ENCODE peak calls at places on chromosomes 16 and 17, in eight cellular contexts. One of them, this sample, is unnamed.

GRCh38 chr17:48440660-48441059 is 10.6 kb upstream of the SKAP1 start:
- DNase-seq in transverse colon: no peak
- DNase-seq in CD8-positive, alpha-beta memory T cell: no peak
- DNase-seq in cardiac muscle cell: no peak
- DNase-seq in pancreas: no peak
- DNase-seq in BJ: no peak
- DNase-seq in colonic mucosa: no peak
- DNase-seq in adipocyte: no peak
- DNase-seq in this sample: no peak

GRCh38 chr17:45640141-45640850 is 143.8 kb upstream of the CRHR1 start:
- DNase-seq in pancreas: peak; percentile 48
- DNase-seq in CD8-positive, alpha-beta memory T cell: peak; percentile 64
- DNase-seq in colonic mucosa: peak; percentile 62
- DNase-seq in transverse colon: peak; percentile 68
- DNase-seq in BJ: no peak
- DNase-seq in cardiac muscle cell: peak; percentile 89
- DNase-seq in adipocyte: peak; percentile 88
- DNase-seq in this sample: peak; percentile 53

GRCh38 chr17:27038676-27039075 is 255.2 kb upstream of the WSB1 start:
- DNase-seq in colonic mucosa: no peak
- DNase-seq in pancreas: no peak
- DNase-seq in transverse colon: no peak
- DNase-seq in cardiac muscle cell: no peak
- DNase-seq in adipocyte: no peak
- DNase-seq in CD8-positive, alpha-beta memory T cell: no peak
- DNase-seq in BJ: no peak
- DNase-seq in this sample: peak; percentile 5

GRCh38 chr16:1990336-1991134 is 765 bp downstream of the SYNGR3 start:
- DNase-seq in pancreas: no peak
- DNase-seq in CD8-positive, alpha-beta memory T cell: peak; percentile 55
- DNase-seq in adipocyte: peak; percentile 29
- DNase-seq in cardiac muscle cell: peak; percentile 69
- DNase-seq in colonic mucosa: peak; percentile 68
- DNase-seq in BJ: no peak
- DNase-seq in transverse colon: peak; percentile 77
- DNase-seq in this sample: no peak

GRCh38 chr16:20216818-20217217 is 110.5 kb downstream of the GP2 start:
- DNase-seq in BJ: no peak
- DNase-seq in cardiac muscle cell: no peak
- DNase-seq in CD8-positive, alpha-beta memory T cell: no peak
- DNase-seq in pancreas: no peak
- DNase-seq in transverse colon: no peak
- DNase-seq in adipocyte: no peak
- DNase-seq in colonic mucosa: no peak
- DNase-seq in this sample: no peak

GRCh38 chr17:55655777-55656176 is 66.9 kb downstream of the TMEM100 start:
- DNase-seq in cardiac muscle cell: no peak
- DNase-seq in CD8-positive, alpha-beta memory T cell: no peak
- DNase-seq in pancreas: no peak
- DNase-seq in adipocyte: no peak
- DNase-seq in transverse colon: no peak
- DNase-seq in colonic mucosa: no peak
- DNase-seq in BJ: no peak
- DNase-seq in this sample: no peak

GRCh38 chr16:29863669-29863984 is 601 bp upstream of the CDIPT start:
- DNase-seq in cardiac muscle cell: no peak
- DNase-seq in pancreas: no peak
- DNase-seq in transverse colon: no peak
- DNase-seq in BJ: no peak
- DNase-seq in CD8-positive, alpha-beta memory T cell: no peak
- DNase-seq in colonic mucosa: no peak
- DNase-seq in adipocyte: no peak
- DNase-seq in this sample: no peak

GRCh38 chr17:72833113-72833512 is 259.4 kb downstream of the SLC39A11 start:
- DNase-seq in cardiac muscle cell: no peak
- DNase-seq in transverse colon: no peak
- DNase-seq in adipocyte: no peak
- DNase-seq in pancreas: no peak
- DNase-seq in BJ: no peak
- DNase-seq in colonic mucosa: no peak
- DNase-seq in CD8-positive, alpha-beta memory T cell: no peak
- DNase-seq in this sample: no peak

GRCh38 chr17:69142473-69142802 is 743 bp upstream of the ABCA6 start:
- DNase-seq in adipocyte: peak; percentile 91
- DNase-seq in transverse colon: no peak
- DNase-seq in pancreas: no peak
- DNase-seq in colonic mucosa: no peak
- DNase-seq in CD8-positive, alpha-beta memory T cell: no peak
- DNase-seq in cardiac muscle cell: no peak
- DNase-seq in BJ: peak; percentile 37
- DNase-seq in this sample: no peak

GRCh38 chr16:31400191-31400590 is 7.1 kb downstream of the ITGAD start:
- DNase-seq in adipocyte: no peak
- DNase-seq in BJ: no peak
- DNase-seq in CD8-positive, alpha-beta memory T cell: no peak
- DNase-seq in colonic mucosa: no peak
- DNase-seq in cardiac muscle cell: no peak
- DNase-seq in pancreas: no peak
- DNase-seq in transverse colon: no peak
- DNase-seq in this sample: no peak

GRCh38 chr16:4094138-4094773 is 22.0 kb downstream of the ADCY9 start:
- DNase-seq in adipocyte: no peak
- DNase-seq in transverse colon: no peak
- DNase-seq in pancreas: no peak
- DNase-seq in colonic mucosa: no peak
- DNase-seq in cardiac muscle cell: no peak
- DNase-seq in CD8-positive, alpha-beta memory T cell: no peak
- DNase-seq in BJ: no peak
- DNase-seq in this sample: no peak

GRCh38 chr16:17424771-17425170 is 46.0 kb downstream of the XYLT1 start:
- DNase-seq in colonic mucosa: no peak
- DNase-seq in transverse colon: no peak
- DNase-seq in pancreas: no peak
- DNase-seq in adipocyte: no peak
- DNase-seq in CD8-positive, alpha-beta memory T cell: no peak
- DNase-seq in BJ: no peak
- DNase-seq in cardiac muscle cell: no peak
- DNase-seq in this sample: no peak

GRCh38 chr17:42016411-42016831 is 818 bp downstream of the DNAJC7 start:
- DNase-seq in BJ: no peak
- DNase-seq in colonic mucosa: no peak
- DNase-seq in CD8-positive, alpha-beta memory T cell: no peak
- DNase-seq in cardiac muscle cell: no peak
- DNase-seq in transverse colon: no peak
- DNase-seq in adipocyte: peak; percentile 50
- DNase-seq in pancreas: no peak
- DNase-seq in this sample: peak; percentile 31

GRCh38 chr17:7677388-7678067 is 9.8 kb downstream of the TP53 start:
- DNase-seq in transverse colon: no peak
- DNase-seq in pancreas: no peak
- DNase-seq in CD8-positive, alpha-beta memory T cell: no peak
- DNase-seq in cardiac muscle cell: no peak
- DNase-seq in BJ: no peak
- DNase-seq in colonic mucosa: no peak
- DNase-seq in adipocyte: no peak
- DNase-seq in this sample: no peak

GRCh38 chr16:10045291-10045775 is 136.9 kb downstream of the GRIN2A start:
- DNase-seq in transverse colon: no peak
- DNase-seq in BJ: no peak
- DNase-seq in colonic mucosa: no peak
- DNase-seq in adipocyte: no peak
- DNase-seq in cardiac muscle cell: no peak
- DNase-seq in CD8-positive, alpha-beta memory T cell: no peak
- DNase-seq in pancreas: no peak
- DNase-seq in this sample: no peak

GRCh38 chr16:85570735-85571562 is 42.2 kb upstream of the GSE1 start:
- DNase-seq in CD8-positive, alpha-beta memory T cell: peak; percentile 58
- DNase-seq in adipocyte: no peak
- DNase-seq in transverse colon: peak; percentile 58
- DNase-seq in cardiac muscle cell: no peak
- DNase-seq in BJ: no peak
- DNase-seq in pancreas: no peak
- DNase-seq in colonic mucosa: no peak
- DNase-seq in this sample: no peak

GRCh38 chr17:79483122-79483521 is 127.7 kb downstream of the RBFOX3 start:
- DNase-seq in BJ: no peak
- DNase-seq in adipocyte: no peak
- DNase-seq in pancreas: no peak
- DNase-seq in CD8-positive, alpha-beta memory T cell: no peak
- DNase-seq in cardiac muscle cell: no peak
- DNase-seq in colonic mucosa: no peak
- DNase-seq in transverse colon: no peak
- DNase-seq in this sample: no peak

GRCh38 chr17:56978441-56979090 is 635 bp downstream of the SCPEP1 start:
- DNase-seq in adipocyte: peak; percentile 45
- DNase-seq in pancreas: no peak
- DNase-seq in transverse colon: no peak
- DNase-seq in BJ: no peak
- DNase-seq in CD8-positive, alpha-beta memory T cell: no peak
- DNase-seq in cardiac muscle cell: no peak
- DNase-seq in colonic mucosa: no peak
- DNase-seq in this sample: no peak

DNA sequence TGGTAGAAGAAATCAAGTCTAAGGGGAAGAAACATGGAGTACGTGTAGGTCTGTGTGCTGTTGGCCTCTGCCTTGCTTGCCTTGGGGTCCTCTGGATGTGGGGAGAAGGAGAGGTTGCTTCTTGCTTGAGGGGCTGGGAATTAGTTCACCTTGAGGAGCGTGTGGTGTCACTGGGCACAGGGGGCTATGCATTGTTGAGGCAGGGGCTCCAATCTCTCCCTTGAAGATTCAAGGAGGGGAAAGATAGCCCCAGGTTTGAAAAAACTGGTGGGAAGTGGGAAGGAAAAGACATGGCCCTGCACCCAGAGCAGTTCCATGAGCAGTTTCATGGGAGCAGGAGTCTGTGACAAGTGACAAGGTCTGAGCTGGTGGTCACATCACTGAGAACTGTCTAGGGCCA is 103.4 kb downstream of the CYLD start:
- DNase-seq in transverse colon: no peak
- DNase-seq in CD8-positive, alpha-beta memory T cell: no peak
- DNase-seq in cardiac muscle cell: no peak
- DNase-seq in colonic mucosa: no peak
- DNase-seq in BJ: no peak
- DNase-seq in adipocyte: no peak
- DNase-seq in pancreas: no peak
- DNase-seq in this sample: no peak
- H3K27me3 ChIP-seq in transverse colon: peaks cover 17% of the 10 kb centered on the region
- H3K27me3 ChIP-seq in CD8-positive, alpha-beta memory T cell: no peaks in the 10 kb centered on the region
- H3K27me3 ChIP-seq in cardiac muscle cell: peaks cover 19% of the 10 kb centered on the region
- H3K27me3 ChIP-seq in colonic mucosa: peaks cover 7% of the 10 kb centered on the region
- H3K27me3 ChIP-seq in BJ: no peaks in the 10 kb centered on the region
- H3K27me3 ChIP-seq in adipocyte: peaks cover 38% of the 10 kb centered on the region
- H3K27me3 ChIP-seq in pancreas: no peaks in the 10 kb centered on the region
- H3K27me3 ChIP-seq in this sample: no peaks in the 10 kb centered on the region

DNA sequence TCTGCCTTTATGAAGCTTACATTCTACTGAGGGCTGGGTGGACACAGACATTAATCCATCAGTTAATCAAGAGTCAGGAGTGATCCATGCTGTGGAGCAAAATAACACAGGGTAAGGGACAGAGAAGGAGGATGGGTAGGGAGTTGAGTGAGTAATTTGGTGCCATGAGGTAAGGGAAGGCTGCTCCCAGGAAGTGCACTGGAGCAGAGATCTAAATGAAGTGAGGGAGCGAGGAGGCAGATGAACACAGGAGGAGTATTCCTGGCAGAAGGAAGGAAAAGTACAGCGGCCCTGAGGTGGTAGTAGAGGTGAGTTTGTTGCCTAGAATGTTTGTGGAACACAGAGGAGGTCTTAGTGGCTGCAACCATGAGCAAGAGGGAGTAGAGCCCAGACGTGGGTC is 34.8 kb downstream of the ASIC2 start:
- DNase-seq in CD8-positive, alpha-beta memory T cell: no peak
- DNase-seq in cardiac muscle cell: no peak
- DNase-seq in transverse colon: no peak
- DNase-seq in adipocyte: no peak
- DNase-seq in BJ: no peak
- DNase-seq in colonic mucosa: no peak
- DNase-seq in pancreas: no peak
- DNase-seq in this sample: no peak
- H3K4me3 ChIP-seq in CD8-positive, alpha-beta memory T cell: no peak overlapping the region
- H3K4me3 ChIP-seq in cardiac muscle cell: no peak overlapping the region
- H3K4me3 ChIP-seq in transverse colon: no peak overlapping the region
- H3K4me3 ChIP-seq in adipocyte: no peak overlapping the region
- H3K4me3 ChIP-seq in BJ: no peak overlapping the region
- H3K4me3 ChIP-seq in colonic mucosa: no peak overlapping the region
- H3K4me3 ChIP-seq in pancreas: no peak overlapping the region
- H3K4me3 ChIP-seq in this sample: no peak overlapping the region

DNA sequence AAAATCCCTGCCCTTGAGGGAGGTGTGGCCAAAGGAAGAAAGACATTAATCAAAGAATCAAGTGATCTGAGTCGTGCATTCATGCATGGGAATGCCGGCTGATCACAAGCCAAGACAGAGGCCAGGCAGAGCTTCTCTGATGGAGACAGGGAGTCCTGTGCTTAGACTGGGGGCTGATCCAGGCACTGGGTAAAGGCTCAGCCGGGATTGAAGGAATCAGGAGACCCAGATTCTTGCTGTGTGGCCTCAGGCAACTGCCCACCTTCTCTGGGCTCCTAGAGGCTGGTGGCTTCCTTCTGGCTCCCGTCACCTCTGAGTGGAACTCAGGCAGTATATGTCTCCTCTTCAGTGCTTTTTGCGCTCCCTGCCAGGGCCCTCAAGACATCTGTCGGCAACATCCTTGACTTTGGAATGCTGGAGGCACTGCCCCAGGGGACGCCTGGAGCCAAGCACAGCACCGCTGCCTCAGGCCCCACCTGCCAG is 17.7 kb downstream of the RAI1 start:
- DNase-seq in transverse colon: no peak
- DNase-seq in colonic mucosa: no peak
- DNase-seq in cardiac muscle cell: peak; percentile 64
- DNase-seq in BJ: no peak
- DNase-seq in CD8-positive, alpha-beta memory T cell: no peak
- DNase-seq in pancreas: no peak
- DNase-seq in adipocyte: peak; percentile 62
- DNase-seq in this sample: no peak
- H3K27me3 ChIP-seq in transverse colon: no peaks in the 10 kb centered on the region
- H3K27me3 ChIP-seq in colonic mucosa: no peaks in the 10 kb centered on the region
- H3K27me3 ChIP-seq in cardiac muscle cell: peaks cover 39% of the 10 kb centered on the region
- H3K27me3 ChIP-seq in BJ: no peaks in the 10 kb centered on the region
- H3K27me3 ChIP-seq in CD8-positive, alpha-beta memory T cell: no peaks in the 10 kb centered on the region
- H3K27me3 ChIP-seq in pancreas: no peaks in the 10 kb centered on the region
- H3K27me3 ChIP-seq in adipocyte: no peaks in the 10 kb centered on the region
- H3K27me3 ChIP-seq in this sample: no peaks in the 10 kb centered on the region

DNA sequence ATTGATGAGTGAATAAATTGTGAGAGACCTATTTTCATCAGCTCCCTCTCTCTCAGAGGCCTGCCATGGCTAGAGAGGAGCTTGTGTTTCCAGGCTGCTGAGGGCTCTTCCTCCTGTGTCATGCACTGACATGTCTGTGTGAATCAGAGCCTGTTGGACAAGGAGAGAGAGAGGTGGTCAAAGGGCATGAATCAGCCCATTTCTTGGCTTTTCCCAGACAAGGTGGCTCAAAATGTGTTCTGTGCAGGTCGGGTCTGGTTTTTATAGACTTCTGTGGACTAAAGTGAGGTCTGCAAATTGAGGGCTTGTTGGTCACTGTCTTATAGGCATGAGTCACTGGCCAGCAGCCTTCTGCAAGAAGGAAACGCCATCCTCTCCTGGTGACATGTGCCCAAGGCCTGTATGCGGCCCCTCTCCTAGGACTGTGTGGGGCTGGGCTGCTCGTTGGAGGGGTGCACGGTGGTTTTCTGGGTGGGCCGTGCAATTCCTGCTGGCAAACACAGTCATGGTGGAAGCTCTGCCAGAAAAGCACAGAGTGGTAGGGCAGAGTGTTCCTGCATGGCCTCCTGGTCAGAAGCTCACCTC is 98.0 kb downstream of the FOXL1 start:
- DNase-seq in pancreas: no peak
- DNase-seq in CD8-positive, alpha-beta memory T cell: no peak
- DNase-seq in cardiac muscle cell: no peak
- DNase-seq in BJ: peak; percentile 48
- DNase-seq in adipocyte: peak; percentile 34
- DNase-seq in colonic mucosa: no peak
- DNase-seq in transverse colon: no peak
- DNase-seq in this sample: peak; percentile 88
- H3K4me3 ChIP-seq in pancreas: no peak overlapping the region
- H3K4me3 ChIP-seq in CD8-positive, alpha-beta memory T cell: no peak overlapping the region
- H3K4me3 ChIP-seq in cardiac muscle cell: no peak overlapping the region
- H3K4me3 ChIP-seq in BJ: no peak overlapping the region
- H3K4me3 ChIP-seq in adipocyte: no peak overlapping the region
- H3K4me3 ChIP-seq in colonic mucosa: no peak overlapping the region
- H3K4me3 ChIP-seq in transverse colon: no peak overlapping the region
- H3K4me3 ChIP-seq in this sample: no peak overlapping the region

This sample was measured in MG63.